ENCODE peak calls at places on chromosomes 3 and 15, in five cellular contexts. C is NCI-H187, H is dermis blood vessel endothelial cell, S is NCI-H510A treated with DMSO at 0.1 percent for 48 hours, L is NCI-H1092. A is an unnamed sample.

GRCh38 chr3:127442551-127442950 is 148.0 kb downstream of the TPRA1 start:
- DNase-seq in C (no peak), L (no peak), S (no peak), H (no peak), A (no peak)

GRCh38 chr15:93088200-93088980 is 621 bp downstream of the RGMA start:
- DNase-seq in S (peak; percentile 56), L (no peak), H (peak; percentile 16), C (no peak), A (no peak)

GRCh38 chr3:134326760-134327593 is 47.3 kb downstream of the AMOTL2 start:
- DNase-seq in S (no peak), C (no peak), L (no peak), H (peak; percentile 84), A (no peak)

GRCh38 chr3:194994551-194994981 is 276.4 kb downstream of the XXYLT1 start:
- DNase-seq in H (no peak), L (no peak), C (no peak), S (no peak), A (no peak)

GRCh38 chr3:9211155-9211950 is 38.1 kb downstream of the SRGAP3 start:
- DNase-seq in L (no peak), H (no peak), S (no peak), C (no peak), A (no peak)

GRCh38 chr3:4584537-4585249 is 91.5 kb downstream of the ITPR1 start:
- DNase-seq in L (no peak), H (peak; percentile 50), S (no peak), C (no peak), A (no peak)

GRCh38 chr3:196080997-196081833 is 675 bp downstream of the TFRC start:
- DNase-seq in H (peak; percentile 54), S (peak; percentile 25), C (peak; percentile 18), L (peak; percentile 43), A (peak; percentile 7)

GRCh38 chr15:95087253-95087609 is 855.9 kb downstream of the MCTP2 start:
- DNase-seq in L (no peak), C (no peak), S (no peak), H (no peak), A (no peak)

GRCh38 chr3:111735271-111735758 is 123.8 kb upstream of the PHLDB2 start:
- DNase-seq in C (no peak), L (no peak), H (peak; percentile 62), S (no peak), A (no peak)

GRCh38 chr15:25545889-25546288 is 107.1 kb upstream of the UBE3A start:
- DNase-seq in H (no peak), S (no peak), C (no peak), L (no peak), A (no peak)

GRCh38 chr3:72261566-72262564 is 476.9 kb upstream of the PROK2 start:
- DNase-seq in H (no peak), L (no peak), C (no peak), S (no peak), A (no peak)

GRCh38 chr3:135083179-135083578 is 288.1 kb downstream of the EPHB1 start:
- DNase-seq in L (no peak), S (no peak), C (no peak), H (no peak), A (no peak)

GRCh38 chr3:183958226-183958625 is 59.5 kb downstream of the ABCC5 start:
- DNase-seq in H (no peak), S (no peak), L (no peak), C (no peak), A (no peak)

GRCh38 chr3:49403891-49404290 is 7.9 kb downstream of the RHOA start:
- DNase-seq in S (no peak), C (no peak), H (no peak), L (no peak), A (no peak)

GRCh38 chr15:67914028-67914427 is 74.2 kb upstream of the RNU6-1 start:
- DNase-seq in S (no peak), H (no peak), L (no peak), C (no peak), A (no peak)

GRCh38 chr15:51796777-51797474 is 32.5 kb upstream of the TMOD3 start:
- DNase-seq in L (no peak), C (no peak), H (no peak), S (peak; percentile 16), A (no peak)

GRCh38 chr3:43632269-43632733 is 10.5 kb upstream of the ANO10 start:
- DNase-seq in S (no peak), H (peak; percentile 93), C (no peak), L (no peak), A (no peak)

GRCh38 chr3:48411606-48412374 is 18.1 kb downstream of the PLXNB1 start:
- DNase-seq in L (no peak), C (no peak), S (no peak), H (no peak), A (no peak)

GRCh38 chr3:119594066-119594465 is 3.6 kb upstream of the PLA1A start:
- DNase-seq in L (no peak), C (no peak), S (no peak), H (no peak), A (no peak)

GRCh38 chr15:85380860-85381535 is 595 bp downstream of the AKAP13 start:
- DNase-seq in C (no peak), L (no peak), S (no peak), H (peak; percentile 47), A (peak; percentile 55)

GRCh38 chr15:93170320-93170719 is 81.3 kb upstream of the RGMA start:
- DNase-seq in H (no peak), S (no peak), C (no peak), L (no peak), A (no peak)

GRCh38 chr3:57085211-57085610 is 24.7 kb downstream of the SPATA12 start:
- DNase-seq in S (no peak), L (no peak), C (no peak), H (no peak), A (no peak)

GRCh38 chr3:32316976-32317375 is 74.7 kb upstream of the CMTM7 start:
- DNase-seq in C (no peak), H (no peak), L (no peak), S (no peak), A (no peak)

GRCh38 chr3:169769287-169770181 is at the start of gene ACTRT3:
- DNase-seq in L (peak; percentile 57), H (peak; percentile 63), S (peak; percentile 87), C (no peak), A (peak; percentile 4)

GRCh38 chr15:41820791-41821423 is 7.0 kb upstream of the JMJD7 start:
- DNase-seq in H (no peak), S (no peak), C (no peak), L (no peak), A (no peak)

GRCh38 chr3:71304684-71305083 is 278.8 kb downstream of the FOXP1 start:
- DNase-seq in H (peak; percentile 78), C (no peak), L (no peak), S (peak; percentile 23), A (peak; percentile 0)

A was measured in substantia nigra.